ENCODE peak calls at places on chromosomes 3 and 15, in four cellular contexts. D is endothelial cell, P is NCI-H1092 treated with DMSO at 0.1 percent for 48 hours, N is B cell. W is an unnamed sample.
A peak's percentile ranks its signal among the peaks of the same experiment; 100 is the strongest.

GRCh38 chr15:90095521-90095959 is 6.7 kb downstream of the IDH2 start:
- DNase-seq in D (no peak), P (no peak), N (no peak), W (peak; percentile 86)

GRCh38 chr3:55476515-55476914 is 10.6 kb downstream of the WNT5A start:
- DNase-seq in D (no peak), P (no peak), N (no peak), W (peak; percentile 3)

GRCh38 chr3:55487376-55488241 is 503 bp upstream of the WNT5A start:
- DNase-seq in D (peak; percentile 39), P (peak; percentile 22), N (no peak), W (peak; percentile 60)

GRCh38 chr3:157573281-157573680 is 70.1 kb upstream of the VEPH1 start:
- DNase-seq in D (no peak), P (no peak), N (no peak), W (no peak)

GRCh38 chr15:64515196-64515595 is 54.8 kb downstream of the ZNF609 start:
- DNase-seq in D (no peak), P (no peak), N (no peak), W (no peak)

GRCh38 chr3:134320749-134321148 is 53.5 kb downstream of the AMOTL2 start:
- DNase-seq in D (no peak), P (no peak), N (no peak), W (no peak)

GRCh38 chr15:64426845-64427465 is 33.4 kb upstream of the ZNF609 start:
- DNase-seq in D (peak; percentile 5), P (peak; percentile 23), N (peak; percentile 9), W (peak; percentile 59)

GRCh38 chr3:127226451-127226850 is 33.5 kb downstream of the PRR23E start:
- DNase-seq in D (no peak), P (no peak), N (no peak), W (no peak)

GRCh38 chr3:137332296-137332695 is 374.5 kb downstream of the IL20RB start:
- DNase-seq in D (no peak), P (no peak), N (no peak), W (no peak)